ENCODE peak calls at places on chromosomes 16 and 17, in ten cellular contexts. One of them, this sample, is unnamed.

GRCh38 chr17:73285603-73285908 is 23.9 kb upstream of the CPSF4L start:
- DNase-seq in RPMI8226: no peak
- DNase-seq in foreskin fibroblast: no peak
- DNase-seq in activated T-helper 1 cell treated with Interleukin-2 at 50 U/mL for 16 hours: no peak
- DNase-seq in thoracic aorta: no peak
- DNase-seq in left cardiac atrium: no peak
- DNase-seq in HFF-Myc: no peak
- DNase-seq in effector CD4-positive, alpha-beta T cell: no peak
- DNase-seq in T-helper 17 cell: no peak
- DNase-seq in ovary: no peak
- DNase-seq in this sample: no peak

GRCh38 chr17:41806685-41807445 is 4.9 kb downstream of the P3H4 start:
- DNase-seq in RPMI8226: no peak
- DNase-seq in foreskin fibroblast: no peak
- DNase-seq in activated T-helper 1 cell treated with Interleukin-2 at 50 U/mL for 16 hours: no peak
- DNase-seq in thoracic aorta: no peak
- DNase-seq in left cardiac atrium: no peak
- DNase-seq in HFF-Myc: no peak
- DNase-seq in effector CD4-positive, alpha-beta T cell: no peak
- DNase-seq in T-helper 17 cell: no peak
- DNase-seq in ovary: no peak
- DNase-seq in this sample: no peak

GRCh38 chr16:86984975-86985655 is 332.1 kb downstream of the C16orf95 start:
- DNase-seq in RPMI8226: no peak
- DNase-seq in foreskin fibroblast: no peak
- DNase-seq in activated T-helper 1 cell treated with Interleukin-2 at 50 U/mL for 16 hours: no peak
- DNase-seq in thoracic aorta: no peak
- DNase-seq in left cardiac atrium: peak; percentile 55
- DNase-seq in HFF-Myc: no peak
- DNase-seq in effector CD4-positive, alpha-beta T cell: no peak
- DNase-seq in T-helper 17 cell: no peak
- DNase-seq in ovary: no peak
- DNase-seq in this sample: no peak

GRCh38 chr17:43713494-43714162 is 45.0 kb downstream of the SOST start:
- DNase-seq in RPMI8226: peak; percentile 43
- DNase-seq in foreskin fibroblast: peak; percentile 34
- DNase-seq in activated T-helper 1 cell treated with Interleukin-2 at 50 U/mL for 16 hours: no peak
- DNase-seq in thoracic aorta: no peak
- DNase-seq in left cardiac atrium: peak; percentile 55
- DNase-seq in HFF-Myc: no peak
- DNase-seq in effector CD4-positive, alpha-beta T cell: no peak
- DNase-seq in T-helper 17 cell: no peak
- DNase-seq in ovary: no peak
- DNase-seq in this sample: peak; percentile 15

GRCh38 chr17:82402865-82403264 is 15.3 kb upstream of the HEXD start:
- DNase-seq in RPMI8226: peak; percentile 88
- DNase-seq in foreskin fibroblast: no peak
- DNase-seq in activated T-helper 1 cell treated with Interleukin-2 at 50 U/mL for 16 hours: no peak
- DNase-seq in thoracic aorta: no peak
- DNase-seq in left cardiac atrium: no peak
- DNase-seq in HFF-Myc: no peak
- DNase-seq in effector CD4-positive, alpha-beta T cell: no peak
- DNase-seq in T-helper 17 cell: no peak
- DNase-seq in ovary: no peak
- DNase-seq in this sample: no peak

GRCh38 chr17:4188076-4188475 is 45.1 kb downstream of the CYB5D2 start:
- DNase-seq in RPMI8226: no peak
- DNase-seq in foreskin fibroblast: no peak
- DNase-seq in activated T-helper 1 cell treated with Interleukin-2 at 50 U/mL for 16 hours: no peak
- DNase-seq in thoracic aorta: no peak
- DNase-seq in left cardiac atrium: no peak
- DNase-seq in HFF-Myc: no peak
- DNase-seq in effector CD4-positive, alpha-beta T cell: no peak
- DNase-seq in T-helper 17 cell: no peak
- DNase-seq in ovary: no peak
- DNase-seq in this sample: no peak

GRCh38 chr16:57446530-57447141 is 549 bp downstream of the CIAPIN1 start:
- DNase-seq in RPMI8226: peak; percentile 13
- DNase-seq in foreskin fibroblast: no peak
- DNase-seq in activated T-helper 1 cell treated with Interleukin-2 at 50 U/mL for 16 hours: peak; percentile 1
- DNase-seq in thoracic aorta: no peak
- DNase-seq in left cardiac atrium: peak; percentile 64
- DNase-seq in HFF-Myc: no peak
- DNase-seq in effector CD4-positive, alpha-beta T cell: no peak
- DNase-seq in T-helper 17 cell: no peak
- DNase-seq in ovary: no peak
- DNase-seq in this sample: no peak

GRCh38 chr17:5588584-5588983 is 4.3 kb upstream of the NLRP1 start:
- DNase-seq in RPMI8226: no peak
- DNase-seq in foreskin fibroblast: no peak
- DNase-seq in activated T-helper 1 cell treated with Interleukin-2 at 50 U/mL for 16 hours: no peak
- DNase-seq in thoracic aorta: no peak
- DNase-seq in left cardiac atrium: no peak
- DNase-seq in HFF-Myc: no peak
- DNase-seq in effector CD4-positive, alpha-beta T cell: no peak
- DNase-seq in T-helper 17 cell: no peak
- DNase-seq in ovary: no peak
- DNase-seq in this sample: no peak

GRCh38 chr16:65377131-65377649 is 255.3 kb upstream of the CDH11 start:
- DNase-seq in RPMI8226: no peak
- DNase-seq in foreskin fibroblast: peak; percentile 23
- DNase-seq in activated T-helper 1 cell treated with Interleukin-2 at 50 U/mL for 16 hours: no peak
- DNase-seq in thoracic aorta: no peak
- DNase-seq in left cardiac atrium: no peak
- DNase-seq in HFF-Myc: no peak
- DNase-seq in effector CD4-positive, alpha-beta T cell: no peak
- DNase-seq in T-helper 17 cell: no peak
- DNase-seq in ovary: no peak
- DNase-seq in this sample: no peak

GRCh38 chr17:81511800-81512559 is 619 bp downstream of the ACTG1 start:
- DNase-seq in RPMI8226: no peak
- DNase-seq in foreskin fibroblast: no peak
- DNase-seq in activated T-helper 1 cell treated with Interleukin-2 at 50 U/mL for 16 hours: no peak
- DNase-seq in thoracic aorta: no peak
- DNase-seq in left cardiac atrium: peak; percentile 54
- DNase-seq in HFF-Myc: no peak
- DNase-seq in effector CD4-positive, alpha-beta T cell: peak; percentile 29
- DNase-seq in T-helper 17 cell: no peak
- DNase-seq in ovary: no peak
- DNase-seq in this sample: no peak

GRCh38 chr16:48919791-48920190 is 309.8 kb upstream of the N4BP1 start:
- DNase-seq in RPMI8226: no peak
- DNase-seq in foreskin fibroblast: no peak
- DNase-seq in activated T-helper 1 cell treated with Interleukin-2 at 50 U/mL for 16 hours: no peak
- DNase-seq in thoracic aorta: no peak
- DNase-seq in left cardiac atrium: no peak
- DNase-seq in HFF-Myc: no peak
- DNase-seq in effector CD4-positive, alpha-beta T cell: no peak
- DNase-seq in T-helper 17 cell: no peak
- DNase-seq in ovary: no peak
- DNase-seq in this sample: no peak

GRCh38 chr17:69997332-69997731 is 77.7 kb upstream of the KCNJ16 start:
- DNase-seq in RPMI8226: no peak
- DNase-seq in foreskin fibroblast: peak; percentile 50
- DNase-seq in activated T-helper 1 cell treated with Interleukin-2 at 50 U/mL for 16 hours: no peak
- DNase-seq in thoracic aorta: no peak
- DNase-seq in left cardiac atrium: no peak
- DNase-seq in HFF-Myc: no peak
- DNase-seq in effector CD4-positive, alpha-beta T cell: no peak
- DNase-seq in T-helper 17 cell: no peak
- DNase-seq in ovary: no peak
- DNase-seq in this sample: no peak

GRCh38 chr17:880074-880870 is 98.1 kb downstream of the MRM3 start:
- DNase-seq in RPMI8226: no peak
- DNase-seq in foreskin fibroblast: no peak
- DNase-seq in activated T-helper 1 cell treated with Interleukin-2 at 50 U/mL for 16 hours: no peak
- DNase-seq in thoracic aorta: no peak
- DNase-seq in left cardiac atrium: peak; percentile 62
- DNase-seq in HFF-Myc: no peak
- DNase-seq in effector CD4-positive, alpha-beta T cell: no peak
- DNase-seq in T-helper 17 cell: no peak
- DNase-seq in ovary: peak; percentile 45
- DNase-seq in this sample: no peak

GRCh38 chr17:43468746-43469544 is 14.8 kb upstream of the DHX8 start:
- DNase-seq in RPMI8226: no peak
- DNase-seq in foreskin fibroblast: peak; percentile 96
- DNase-seq in activated T-helper 1 cell treated with Interleukin-2 at 50 U/mL for 16 hours: no peak
- DNase-seq in thoracic aorta: no peak
- DNase-seq in left cardiac atrium: no peak
- DNase-seq in HFF-Myc: peak; percentile 82
- DNase-seq in effector CD4-positive, alpha-beta T cell: no peak
- DNase-seq in T-helper 17 cell: no peak
- DNase-seq in ovary: no peak
- DNase-seq in this sample: no peak

GRCh38 chr17:27446569-27447301 is 9.5 kb upstream of the KSR1 start:
- DNase-seq in RPMI8226: no peak
- DNase-seq in foreskin fibroblast: peak; percentile 79
- DNase-seq in activated T-helper 1 cell treated with Interleukin-2 at 50 U/mL for 16 hours: no peak
- DNase-seq in thoracic aorta: no peak
- DNase-seq in left cardiac atrium: peak; percentile 44
- DNase-seq in HFF-Myc: peak; percentile 57
- DNase-seq in effector CD4-positive, alpha-beta T cell: no peak
- DNase-seq in T-helper 17 cell: no peak
- DNase-seq in ovary: no peak
- DNase-seq in this sample: no peak

GRCh38 chr17:42891539-42892152 is 9.0 kb upstream of the G6PC1 start:
- DNase-seq in RPMI8226: peak; percentile 67
- DNase-seq in foreskin fibroblast: no peak
- DNase-seq in activated T-helper 1 cell treated with Interleukin-2 at 50 U/mL for 16 hours: no peak
- DNase-seq in thoracic aorta: no peak
- DNase-seq in left cardiac atrium: peak; percentile 62
- DNase-seq in HFF-Myc: no peak
- DNase-seq in effector CD4-positive, alpha-beta T cell: no peak
- DNase-seq in T-helper 17 cell: no peak
- DNase-seq in ovary: peak; percentile 62
- DNase-seq in this sample: no peak

GRCh38 chr16:35258381-35258780 is 1799.0 kb downstream of the TP53TG3F start:
- DNase-seq in RPMI8226: no peak
- DNase-seq in foreskin fibroblast: no peak
- DNase-seq in activated T-helper 1 cell treated with Interleukin-2 at 50 U/mL for 16 hours: no peak
- DNase-seq in thoracic aorta: no peak
- DNase-seq in left cardiac atrium: no peak
- DNase-seq in HFF-Myc: no peak
- DNase-seq in effector CD4-positive, alpha-beta T cell: no peak
- DNase-seq in T-helper 17 cell: no peak
- DNase-seq in ovary: no peak
- DNase-seq in this sample: no peak

GRCh38 chr17:48037036-48037881 is at the start of gene COPZ2:
- DNase-seq in RPMI8226: peak; percentile 72
- DNase-seq in foreskin fibroblast: no peak
- DNase-seq in activated T-helper 1 cell treated with Interleukin-2 at 50 U/mL for 16 hours: peak; percentile 52
- DNase-seq in thoracic aorta: peak; percentile 32
- DNase-seq in left cardiac atrium: peak; percentile 75
- DNase-seq in HFF-Myc: no peak
- DNase-seq in effector CD4-positive, alpha-beta T cell: peak; percentile 55
- DNase-seq in T-helper 17 cell: peak; percentile 61
- DNase-seq in ovary: no peak
- DNase-seq in this sample: no peak

GRCh38 chr17:61405686-61406542 is 6.3 kb downstream of the TBX2 start:
- DNase-seq in RPMI8226: no peak
- DNase-seq in foreskin fibroblast: no peak
- DNase-seq in activated T-helper 1 cell treated with Interleukin-2 at 50 U/mL for 16 hours: no peak
- DNase-seq in thoracic aorta: no peak
- DNase-seq in left cardiac atrium: no peak
- DNase-seq in HFF-Myc: no peak
- DNase-seq in effector CD4-positive, alpha-beta T cell: no peak
- DNase-seq in T-helper 17 cell: no peak
- DNase-seq in ovary: no peak
- DNase-seq in this sample: no peak

GRCh38 chr17:80967404-80967872 is 24.2 kb upstream of the CHMP6 start:
- DNase-seq in RPMI8226: no peak
- DNase-seq in foreskin fibroblast: no peak
- DNase-seq in activated T-helper 1 cell treated with Interleukin-2 at 50 U/mL for 16 hours: no peak
- DNase-seq in thoracic aorta: no peak
- DNase-seq in left cardiac atrium: no peak
- DNase-seq in HFF-Myc: no peak
- DNase-seq in effector CD4-positive, alpha-beta T cell: no peak
- DNase-seq in T-helper 17 cell: no peak
- DNase-seq in ovary: no peak
- DNase-seq in this sample: no peak

GRCh38 chr16:20271893-20272292 is 55.4 kb downstream of the GP2 start:
- DNase-seq in RPMI8226: peak; percentile 8
- DNase-seq in foreskin fibroblast: no peak
- DNase-seq in activated T-helper 1 cell treated with Interleukin-2 at 50 U/mL for 16 hours: no peak
- DNase-seq in thoracic aorta: no peak
- DNase-seq in left cardiac atrium: no peak
- DNase-seq in HFF-Myc: no peak
- DNase-seq in effector CD4-positive, alpha-beta T cell: no peak
- DNase-seq in T-helper 17 cell: no peak
- DNase-seq in ovary: no peak
- DNase-seq in this sample: no peak

This sample was measured in caudate nucleus.